ENCODE peak calls at places on chromosome 21, in five cellular contexts. D, A, X, J and N are unnamed samples.

GRCh38 chr21:36135391-36136094 is 664 bp downstream of the CBR3 start:
- DNase-seq in D (peak), J (no peak), A (no peak), X (peak), N (peak)

GRCh38 chr21:25298512-25299491 is 308.5 kb downstream of the MRPL39 start:
- DNase-seq in J (peak), X (no peak), A (no peak), D (no peak), N (peak)

GRCh38 chr21:32386195-32386870 is 6.5 kb downstream of the URB1 start:
- DNase-seq in J (no peak), A (no peak), D (no peak), X (no peak), N (no peak)

GRCh38 chr21:15275615-15276228 is 210.9 kb upstream of the NRIP1 start:
- DNase-seq in J (no peak), D (no peak), A (no peak), X (no peak), N (no peak)

GRCh38 chr21:18334066-18334465 is 69.5 kb downstream of the TMPRSS15 start:
- DNase-seq in J (no peak), D (no peak), X (no peak), A (no peak), N (no peak)

GRCh38 chr21:31911138-31911907 is 38.5 kb downstream of the HUNK start:
- DNase-seq in J (no peak), D (no peak), A (no peak), X (no peak), N (no peak)

GRCh38 chr21:33380483-33380998 is 22.7 kb upstream of the IFNGR2 start:
- DNase-seq in A (peak), D (no peak), J (peak), X (no peak), N (peak)

GRCh38 chr21:32916522-32917099 is 109.1 kb upstream of the OLIG2 start:
- DNase-seq in D (no peak), X (peak), J (no peak), A (peak), N (no peak)

GRCh38 chr21:32463889-32464300 is 51.4 kb downstream of the EVA1C start:
- DNase-seq in X (no peak), J (no peak), A (no peak), D (no peak), N (no peak)

GRCh38 chr21:21074305-21074704 is 76.1 kb downstream of the NCAM2 start:
- DNase-seq in D (no peak), X (no peak), J (no peak), A (no peak), N (no peak)

GRCh38 chr21:32949701-32950100 is 76.0 kb upstream of the OLIG2 start:
- DNase-seq in X (no peak), A (no peak), J (no peak), D (no peak), N (no peak)

GRCh38 chr21:27495836-27496235 is 528.9 kb upstream of the ADAMTS5 start:
- DNase-seq in X (no peak), A (no peak), D (no peak), J (no peak), N (no peak)

GRCh38 chr21:27772816-27773215 is 805.9 kb upstream of the ADAMTS5 start:
- DNase-seq in D (no peak), A (no peak), X (no peak), J (no peak), N (no peak)

GRCh38 chr21:16794944-16795343 is 717.9 kb upstream of the CXADR start:
- DNase-seq in D (no peak), J (no peak), X (no peak), A (no peak), N (no peak)

GRCh38 chr21:18451679-18452078 is 48.1 kb upstream of the TMPRSS15 start:
- DNase-seq in J (no peak), D (no peak), A (no peak), X (no peak), N (no peak)

GRCh38 chr21:26810266-26810665 is 34.9 kb downstream of the ADAMTS1 start:
- DNase-seq in A (no peak), J (no peak), D (no peak), X (no peak), N (no peak)

GRCh38 chr21:27190601-27191000 is 223.7 kb upstream of the ADAMTS5 start:
- DNase-seq in X (no peak), J (no peak), A (no peak), D (no peak), N (no peak)

GRCh38 chr21:22791986-22792560 is 1793.9 kb downstream of the NCAM2 start:
- DNase-seq in X (peak), J (no peak), D (no peak), A (peak), N (peak)

GRCh38 chr21:31612889-31613785 is 46.4 kb upstream of the SOD1 start:
- DNase-seq in A (no peak), J (no peak), X (no peak), D (no peak), N (no peak)

GRCh38 chr21:17576080-17576835 is 36.4 kb downstream of the BTG3 start:
- DNase-seq in X (peak), J (no peak), D (no peak), A (no peak), N (no peak)

GRCh38 chr21:42695324-42696025 is 42.1 kb downstream of the PDE9A start:
- DNase-seq in A (no peak), X (no peak), D (no peak), J (no peak), N (no peak)

GRCh38 chr21:14685568-14685967 is 139.5 kb upstream of the SAMSN1 start:
- DNase-seq in A (no peak), X (no peak), J (peak), D (no peak), N (peak)

GRCh38 chr21:15096146-15096545 is 31.3 kb upstream of the NRIP1 start:
- DNase-seq in X (no peak), A (no peak), D (no peak), J (no peak), N (no peak)

GRCh38 chr21:34995979-34996303 is 53.2 kb downstream of the RUNX1 start:
- DNase-seq in A (no peak), J (no peak), X (no peak), D (no peak), N (no peak)
- H3K27ac ChIP-seq in A (peak), J (no peak), X (no peak), D (no peak), N (no peak)

GRCh38 chr21:41361786-41362604 is at the start of gene MX2:
- DNase-seq in X (no peak), D (no peak), A (no peak), J (peak), N (peak)
- TF ChIP-seq GABPA in X (no peak), D (no peak), A (no peak), J (no peak), N (no peak)

GRCh38 chr21:29943885-29944284 is 4.1 kb upstream of the GRIK1 start:
- DNase-seq in A (peak), J (no peak), D (no peak), X (peak), N (no peak)
- TF ChIP-seq CTCF in A (peak), J (no peak), D (peak), X (peak), N (no peak)

DNA sequence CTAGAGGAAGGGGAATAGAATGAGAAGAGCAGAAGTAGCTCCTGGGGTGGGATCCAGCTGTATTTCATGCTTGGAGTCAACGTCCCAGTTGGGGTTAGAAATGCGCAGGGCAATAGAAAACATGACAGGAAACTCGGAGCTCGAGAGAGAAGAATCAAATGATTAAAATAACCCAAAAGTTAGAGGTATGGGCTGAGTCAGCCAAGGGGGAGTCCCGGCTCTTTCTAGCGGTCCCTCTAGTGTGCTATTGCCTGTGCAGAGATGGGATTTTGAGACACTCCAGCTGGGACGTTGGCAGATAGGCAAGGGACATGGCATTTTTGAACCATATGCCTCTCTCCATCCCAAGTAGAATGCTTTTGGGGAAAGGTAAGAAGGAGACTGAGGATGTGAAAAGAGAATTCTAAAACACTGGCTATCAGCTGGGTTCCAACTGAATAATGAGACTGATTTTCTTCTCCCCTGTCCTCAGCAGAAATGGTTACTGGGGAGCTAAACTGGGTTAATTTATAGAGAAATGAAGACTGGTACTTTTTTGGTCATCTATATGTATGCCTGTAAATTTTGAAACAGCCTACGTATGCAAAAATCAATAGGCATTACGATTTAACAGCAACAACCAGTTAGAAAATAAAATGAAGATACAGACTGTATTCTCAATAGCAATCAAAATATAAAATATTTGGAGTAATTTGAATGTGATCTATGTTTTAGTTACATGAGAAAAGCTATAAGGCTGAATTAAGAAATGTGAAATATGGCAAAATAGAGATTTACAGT is 7.0 kb upstream of the VPS26C start:
- DNase-seq in J (peak), D (no peak), X (no peak), A (no peak), N (no peak)
- H3K27ac ChIP-seq in J (no peak), D (no peak), X (no peak), A (no peak), N (no peak)

GRCh38 chr21:29155118-29155932 is 24.9 kb downstream of the MAP3K7CL start:
- DNase-seq in J (no peak), A (no peak), X (peak), D (no peak), N (no peak)
- TF ChIP-seq GABPA in J (no peak), A (peak), X (no peak), D (no peak), N (no peak)

GRCh38 chr21:39313457-39314154 is at the start of gene BRWD1:
- DNase-seq in D (peak), A (peak), J (no peak), X (peak), N (peak)
- TF ChIP-seq CTCF in D (no peak), A (peak), J (peak), X (peak), N (no peak)

GRCh38 chr21:45551816-45552695 is 9.8 kb upstream of the SLC19A1 start:
- DNase-seq in X (peak), D (no peak), J (no peak), A (no peak), N (no peak)
- H3K27ac ChIP-seq in X (no peak), D (no peak), J (peak), A (no peak), N (peak)

GRCh38 chr21:44532165-44532564 is 7.8 kb downstream of the KRTAP10-1 start:
- DNase-seq in X (no peak), D (no peak), J (no peak), A (no peak), N (no peak)
- TF ChIP-seq GABPA in X (no peak), D (no peak), J (no peak), A (no peak), N (no peak)

GRCh38 chr21:34859976-34860653 is 189.0 kb downstream of the RUNX1 start:
- DNase-seq in J (no peak), X (no peak), D (no peak), A (no peak), N (no peak)

GRCh38 chr21:34861302-34861701 is 187.8 kb downstream of the RUNX1 start:
- DNase-seq in A (no peak), J (no peak), X (no peak), D (no peak), N (no peak)

GRCh38 chr21:34857122-34857713 is 188.4 kb downstream of the CLIC6 start:
- DNase-seq in A (no peak), X (no peak), D (no peak), J (no peak), N (no peak)

GRCh38 chr21:34858559-34858958 is 189.8 kb downstream of the CLIC6 start:
- DNase-seq in X (no peak), J (no peak), A (no peak), D (no peak), N (no peak)

GRCh38 chr21:34857874-34858273 is 189.1 kb downstream of the CLIC6 start:
- DNase-seq in A (no peak), X (no peak), D (no peak), J (no peak), N (no peak)
- TF ChIP-seq CTCF in A (peak), X (peak), D (peak), J (no peak), N (no peak)